ENCODE peak calls at places on chromosomes 12 and 14, in seven cellular contexts. X is tibial nerve; Q is GM18507; K is activated CD4-positive, alpha-beta T cell treated with anti-CD3 and anti-CD28 coated beads for 24 hours; J is GM12891; L is T-helper 2 cell; B is KBM-7. U is an unnamed sample.

GRCh38 chr14:41285193-41285748 is 321.4 kb upstream of the LRFN5 start:
- DNase-seq in X (no peak), Q (no peak), K (no peak), J (no peak), L (no peak), B (peak), U (no peak)

GRCh38 chr14:58572092-58572853 is 65.5 kb upstream of the DACT1 start:
- DNase-seq in X (no peak), Q (no peak), K (peak), J (no peak), L (no peak), B (no peak), U (no peak)

GRCh38 chr12:113723631-113724030 is 242.5 kb downstream of the RBM19 start:
- DNase-seq in X (no peak), Q (no peak), K (no peak), J (no peak), L (no peak), B (no peak), U (no peak)

GRCh38 chr14:32432813-32433538 is 103.9 kb downstream of the AKAP6 start:
- DNase-seq in X (no peak), Q (no peak), K (no peak), J (no peak), L (no peak), B (no peak), U (no peak)

GRCh38 chr12:24111591-24111990 is 162.1 kb upstream of the SOX5 start:
- DNase-seq in X (no peak), Q (no peak), K (no peak), J (no peak), L (no peak), B (no peak), U (no peak)

GRCh38 chr12:76670776-76671175 is 93.1 kb upstream of the ZDHHC17 start:
- DNase-seq in X (no peak), Q (no peak), K (no peak), J (no peak), L (no peak), B (no peak), U (no peak)

GRCh38 chr12:59657266-59657665 is 61.4 kb downstream of the SLC16A7 start:
- DNase-seq in X (no peak), Q (no peak), K (no peak), J (no peak), L (no peak), B (no peak), U (no peak)

GRCh38 chr14:74963705-74964271 is 8.4 kb upstream of the PGF start:
- DNase-seq in X (no peak), Q (no peak), K (no peak), J (no peak), L (no peak), B (no peak), U (no peak)

GRCh38 chr14:51716610-51717009 is 64.9 kb downstream of the FRMD6 start:
- DNase-seq in X (no peak), Q (no peak), K (no peak), J (no peak), L (no peak), B (no peak), U (no peak)

GRCh38 chr14:85399196-85399595 is 130.7 kb upstream of the FLRT2 start:
- DNase-seq in X (no peak), Q (no peak), K (no peak), J (no peak), L (no peak), B (no peak), U (no peak)

GRCh38 chr12:51692016-51692415 is 101.0 kb downstream of the SCN8A start:
- DNase-seq in X (no peak), Q (no peak), K (no peak), J (no peak), L (no peak), B (peak), U (no peak)

GRCh38 chr12:79422060-79422812 is 268.5 kb downstream of the PAWR start:
- DNase-seq in X (no peak), Q (no peak), K (no peak), J (no peak), L (no peak), B (no peak), U (no peak)

GRCh38 chr12:112973712-112974305 is 4.5 kb upstream of the OAS2 start:
- DNase-seq in X (no peak), Q (no peak), K (no peak), J (no peak), L (no peak), B (peak), U (no peak)

GRCh38 chr14:68506021-68506644 is 286.7 kb downstream of the ZFP36L1 start:
- DNase-seq in X (no peak), Q (no peak), K (no peak), J (no peak), L (no peak), B (no peak), U (no peak)

GRCh38 chr14:99818503-99819036 is 25.4 kb downstream of the EML1 start:
- DNase-seq in X (no peak), Q (no peak), K (no peak), J (no peak), L (no peak), B (no peak), U (no peak)

GRCh38 chr14:57352771-57353170 is 37.6 kb upstream of the NAA30 start:
- DNase-seq in X (no peak), Q (no peak), K (no peak), J (no peak), L (no peak), B (no peak), U (no peak)

GRCh38 chr12:27841392-27841882 is 61.4 kb upstream of the MANSC4 start:
- DNase-seq in X (no peak), Q (no peak), K (no peak), J (no peak), L (no peak), B (peak), U (no peak)

GRCh38 chr12:113198286-113198685 is 12.8 kb downstream of the RITA1 start:
- DNase-seq in X (no peak), Q (no peak), K (no peak), J (no peak), L (no peak), B (no peak), U (no peak)

GRCh38 chr12:16347391-16348298 is at the start of gene MGST1:
- DNase-seq in X (peak), Q (no peak), K (no peak), J (peak), L (no peak), B (peak), U (peak)

U was measured in left ventricle myocardium inferior.